ENCODE peak calls at places on chromosome 15, in ten cellular contexts. J is right cardiac atrium; C is GM23248; M is aorta; H is mesenchymal stem cell; X is heart right ventricle; V is effector memory CD4-positive, alpha-beta T cell; Y is SJSA1; E is tibial nerve; P is adrenal gland. I is an unnamed sample. For H3K4me1, the result is how much of the 10 kb centered on the place peaks cover.

GRCh38 chr15:31472636-31473383 is 146.2 kb downstream of the KLF13 start:
- DNase-seq in J (peak), C (peak), M (no peak), H (peak), X (peak), V (no peak), Y (peak), E (no peak), P (peak), I (peak)

GRCh38 chr15:77528968-77529319 is 103.8 kb downstream of the LINGO1 start:
- DNase-seq in J (peak), C (no peak), M (peak), H (no peak), X (no peak), V (no peak), Y (no peak), E (no peak), P (no peak), I (no peak)

GRCh38 chr15:78129098-78130011 is 1.9 kb downstream of the CIB2 start:
- DNase-seq in J (peak), C (peak), M (no peak), H (no peak), X (no peak), V (no peak), Y (no peak), E (no peak), P (peak), I (peak)

GRCh38 chr15:53522878-53523455 is 236.5 kb downstream of the WDR72 start:
- DNase-seq in J (peak), C (no peak), M (no peak), H (no peak), X (peak), V (no peak), Y (no peak), E (no peak), P (no peak), I (no peak)

GRCh38 chr15:89556413-89557262 is 18.6 kb upstream of the TICRR start:
- DNase-seq in J (no peak), C (peak), M (no peak), H (peak), X (peak), V (peak), Y (peak), E (peak), P (peak), I (no peak)

GRCh38 chr15:78203346-78204225 is 30.8 kb downstream of the ACSBG1 start:
- DNase-seq in J (peak), C (no peak), M (no peak), H (no peak), X (peak), V (no peak), Y (no peak), E (no peak), P (peak), I (peak)

GRCh38 chr15:86082619-86083377 is 3.1 kb downstream of the AGBL1 start:
- DNase-seq in J (no peak), C (no peak), M (no peak), H (no peak), X (no peak), V (no peak), Y (no peak), E (no peak), P (no peak), I (peak)

GRCh38 chr15:101027920-101028319 is 108.8 kb downstream of the LRRK1 start:
- DNase-seq in J (no peak), C (no peak), M (peak), H (no peak), X (peak), V (no peak), Y (peak), E (no peak), P (no peak), I (no peak)

GRCh38 chr15:66883322-66883911 is 181.4 kb downstream of the SMAD6 start:
- DNase-seq in J (peak), C (peak), M (peak), H (peak), X (peak), V (no peak), Y (peak), E (peak), P (peak), I (no peak)

GRCh38 chr15:100663066-100663465 is 60.7 kb downstream of the ASB7 start:
- DNase-seq in J (no peak), C (peak), M (no peak), H (no peak), X (no peak), V (no peak), Y (peak), E (no peak), P (no peak), I (no peak)

GRCh38 chr15:94312946-94313345 is 81.6 kb downstream of the MCTP2 start:
- DNase-seq in J (no peak), C (no peak), M (no peak), H (peak), X (no peak), V (no peak), Y (no peak), E (no peak), P (no peak), I (no peak)

GRCh38 chr15:79115971-79116370 is 25.4 kb upstream of the RASGRF1 start:
- DNase-seq in J (peak), C (peak), M (no peak), H (no peak), X (no peak), V (no peak), Y (peak), E (no peak), P (no peak), I (no peak)

GRCh38 chr15:70146771-70147170 is 49.1 kb upstream of the TLE3 start:
- DNase-seq in J (no peak), C (no peak), M (no peak), H (no peak), X (no peak), V (no peak), Y (no peak), E (no peak), P (no peak), I (no peak)

GRCh38 chr15:35818846-35819245 is 272.9 kb upstream of the DPH6 start:
- DNase-seq in J (no peak), C (no peak), M (no peak), H (no peak), X (no peak), V (no peak), Y (no peak), E (no peak), P (no peak), I (no peak)

GRCh38 chr15:95365615-95366107 is 964.8 kb upstream of the NR2F2 start:
- DNase-seq in J (peak), C (no peak), M (no peak), H (peak), X (peak), V (no peak), Y (peak), E (no peak), P (peak), I (no peak)

GRCh38 chr15:87716422-87716821 is 540.1 kb downstream of the NTRK3 start:
- DNase-seq in J (no peak), C (no peak), M (no peak), H (no peak), X (no peak), V (no peak), Y (no peak), E (no peak), P (no peak), I (no peak)

GRCh38 chr15:58524247-58524646 is 92.5 kb downstream of the LIPC start:
- DNase-seq in J (no peak), C (no peak), M (no peak), H (no peak), X (no peak), V (no peak), Y (no peak), E (no peak), P (no peak), I (no peak)

GRCh38 chr15:85786778-85787114 is 8.0 kb downstream of the KLHL25 start:
- DNase-seq in J (no peak), C (no peak), M (no peak), H (no peak), X (no peak), V (no peak), Y (no peak), E (no peak), P (no peak), I (no peak)

GRCh38 chr15:68791431-68792283 is 29.0 kb downstream of the ANP32A start:
- DNase-seq in J (no peak), C (no peak), M (no peak), H (no peak), X (no peak), V (peak), Y (no peak), E (no peak), P (no peak), I (peak)

GRCh38 chr15:83158393-83158792 is 49.2 kb downstream of the HDGFL3 start:
- DNase-seq in J (no peak), C (peak), M (no peak), H (no peak), X (no peak), V (no peak), Y (no peak), E (no peak), P (no peak), I (no peak)

GRCh38 chr15:81297580-81298575 is 26.1 kb downstream of the STARD5 start:
- DNase-seq in J (no peak), C (no peak), M (peak), H (no peak), X (no peak), V (no peak), Y (no peak), E (no peak), P (no peak), I (no peak)

GRCh38 chr15:101126618-101127502 is 125.0 kb downstream of the CHSY1 start:
- DNase-seq in J (peak), C (peak), M (peak), H (peak), X (no peak), V (no peak), Y (no peak), E (no peak), P (no peak), I (no peak)

GRCh38 chr15:99212401-99212800 is 37.0 kb downstream of the TTC23 start:
- DNase-seq in J (no peak), C (peak), M (no peak), H (peak), X (peak), V (no peak), Y (peak), E (no peak), P (peak), I (no peak)

GRCh38 chr15:25501828-25502446 is 63.1 kb upstream of the UBE3A start:
- DNase-seq in J (no peak), C (peak), M (no peak), H (peak), X (peak), V (no peak), Y (no peak), E (no peak), P (peak), I (no peak)

GRCh38 chr15:83983634-83984458 is 251.7 kb upstream of the GOLGA6L4 start:
- DNase-seq in J (no peak), C (no peak), M (no peak), H (no peak), X (no peak), V (no peak), Y (no peak), E (no peak), P (no peak), I (no peak)

GRCh38 chr15:91469627-91470567 is 369.8 kb downstream of the SV2B start:
- DNase-seq in J (peak), C (no peak), M (no peak), H (no peak), X (no peak), V (peak), Y (no peak), E (no peak), P (no peak), I (peak)

GRCh38 chr15:71155534-71155933 is 40.3 kb downstream of the THSD4 start:
- DNase-seq in J (no peak), C (no peak), M (no peak), H (no peak), X (no peak), V (no peak), Y (no peak), E (no peak), P (no peak), I (no peak)

GRCh38 chr15:71154607-71155200 is 39.4 kb downstream of the THSD4 start:
- DNase-seq in J (no peak), C (peak), M (no peak), H (no peak), X (no peak), V (no peak), Y (no peak), E (no peak), P (no peak), I (no peak)

GRCh38 chr15:71152542-71152941 is 37.3 kb downstream of the THSD4 start:
- DNase-seq in J (no peak), C (no peak), M (no peak), H (no peak), X (no peak), V (no peak), Y (no peak), E (no peak), P (peak), I (no peak)

GRCh38 chr15:71151061-71151460 is 35.8 kb downstream of the THSD4 start:
- DNase-seq in J (no peak), C (peak), M (no peak), H (no peak), X (no peak), V (no peak), Y (no peak), E (no peak), P (no peak), I (no peak)

DNA sequence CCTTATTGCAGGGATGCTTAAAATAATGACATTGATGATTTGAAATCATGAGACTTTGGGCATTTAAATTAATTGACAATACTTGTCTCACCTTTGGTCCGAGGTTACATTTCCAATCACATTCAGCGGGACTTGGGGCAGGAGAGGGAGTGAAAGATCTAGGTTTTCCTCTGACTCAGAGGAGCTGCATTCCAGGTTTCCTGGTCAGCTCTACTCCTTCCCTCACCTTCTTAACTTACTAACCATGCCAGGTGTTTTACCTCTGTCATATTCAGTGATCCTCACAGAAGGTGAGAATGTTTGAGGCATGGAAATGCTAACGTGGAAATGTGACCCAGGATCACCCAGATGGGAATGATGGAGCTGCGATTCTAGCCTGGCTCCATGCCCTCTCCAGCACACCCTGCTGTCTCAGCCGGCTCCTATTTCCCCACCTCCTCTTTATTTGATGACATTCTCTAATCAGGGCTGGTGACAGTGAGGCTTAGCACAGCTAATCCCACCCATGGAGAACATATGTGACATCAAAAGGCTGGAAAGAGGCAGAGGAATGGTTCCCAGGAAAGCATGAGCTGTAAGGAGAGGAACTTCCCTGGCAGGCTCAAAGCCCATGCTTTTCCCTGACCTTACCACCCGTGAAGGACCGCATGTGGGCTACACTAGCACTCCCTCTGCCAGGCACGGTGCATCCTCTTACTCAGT is 38.7 kb downstream of the THSD4 start:
- DNase-seq in J (peak), C (peak), M (no peak), H (no peak), X (no peak), V (no peak), Y (no peak), E (no peak), P (no peak), I (no peak)
- H3K27ac ChIP-seq in J (peak), C (no peak), M (no peak), H (no peak), X (peak), V (no peak), Y (no peak), E (no peak), P (no peak), I (no peak)

DNA sequence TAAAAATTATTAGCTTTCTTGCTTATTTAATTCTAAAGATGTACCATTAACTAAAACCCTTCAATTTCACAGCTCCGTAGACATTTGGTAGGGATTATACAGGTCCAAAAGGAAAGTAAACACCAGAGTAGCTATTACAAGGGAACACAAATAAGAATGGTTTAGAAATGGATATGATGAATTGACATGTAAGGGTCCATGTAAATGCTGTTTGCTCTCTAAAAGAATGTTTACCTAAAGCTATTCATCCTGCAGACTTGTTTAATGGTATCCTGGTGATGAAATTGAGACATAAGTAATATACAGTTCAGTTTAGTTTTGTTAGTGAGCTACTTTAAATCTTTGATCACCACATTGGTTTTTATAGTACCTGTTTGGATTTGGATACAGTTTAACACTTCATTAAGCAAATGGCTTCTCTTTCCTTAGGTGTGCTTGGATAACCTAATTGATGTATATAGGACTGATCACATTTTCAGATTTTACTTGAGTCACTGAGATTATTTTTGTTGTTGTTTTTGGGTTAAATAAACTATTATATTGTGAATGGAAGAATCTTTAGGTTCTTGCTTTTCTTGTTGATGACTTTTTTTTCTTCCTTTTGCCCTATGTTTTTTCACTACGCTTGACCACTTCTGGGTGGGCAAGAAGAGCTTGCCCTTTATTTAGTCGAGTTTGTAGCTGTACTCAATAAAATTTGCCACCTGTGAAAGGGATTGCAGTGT is 115.4 kb downstream of the TCF12 start:
- DNase-seq in J (no peak), C (no peak), M (no peak), H (no peak), X (no peak), V (no peak), Y (no peak), E (no peak), P (no peak), I (no peak)
- H3K4me1 ChIP-seq in J (under half), C (under half), M (under half), H (under half), X (under half), V (under half), Y (under half), E (under half), P (under half), I (under half)

DNA sequence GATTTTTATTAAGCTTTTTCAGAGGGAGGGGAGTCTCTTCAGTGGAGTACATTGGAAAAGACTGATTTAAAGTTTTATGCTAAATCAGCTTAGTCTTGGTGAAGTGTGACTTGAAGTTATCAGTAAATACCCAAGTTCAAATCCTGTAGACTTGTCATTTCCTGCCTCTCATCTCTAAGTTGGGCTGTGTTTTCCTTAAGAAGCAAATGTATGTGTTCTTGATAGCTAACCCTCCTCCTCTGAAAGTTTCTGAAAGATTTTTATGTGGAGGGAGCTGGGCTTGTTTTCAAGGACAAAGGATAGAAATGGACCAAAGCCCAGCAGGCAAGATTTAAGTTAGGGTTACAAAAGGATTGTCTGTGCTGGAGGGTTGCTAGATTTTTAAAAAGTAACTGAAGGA is 4.2 kb downstream of the MAPKBP1 start:
- DNase-seq in J (no peak), C (no peak), M (no peak), H (no peak), X (no peak), V (no peak), Y (no peak), E (no peak), P (no peak), I (no peak)
- H3K27ac ChIP-seq in J (no peak), C (no peak), M (no peak), H (no peak), X (no peak), V (no peak), Y (no peak), E (no peak), P (no peak), I (no peak)

DNA sequence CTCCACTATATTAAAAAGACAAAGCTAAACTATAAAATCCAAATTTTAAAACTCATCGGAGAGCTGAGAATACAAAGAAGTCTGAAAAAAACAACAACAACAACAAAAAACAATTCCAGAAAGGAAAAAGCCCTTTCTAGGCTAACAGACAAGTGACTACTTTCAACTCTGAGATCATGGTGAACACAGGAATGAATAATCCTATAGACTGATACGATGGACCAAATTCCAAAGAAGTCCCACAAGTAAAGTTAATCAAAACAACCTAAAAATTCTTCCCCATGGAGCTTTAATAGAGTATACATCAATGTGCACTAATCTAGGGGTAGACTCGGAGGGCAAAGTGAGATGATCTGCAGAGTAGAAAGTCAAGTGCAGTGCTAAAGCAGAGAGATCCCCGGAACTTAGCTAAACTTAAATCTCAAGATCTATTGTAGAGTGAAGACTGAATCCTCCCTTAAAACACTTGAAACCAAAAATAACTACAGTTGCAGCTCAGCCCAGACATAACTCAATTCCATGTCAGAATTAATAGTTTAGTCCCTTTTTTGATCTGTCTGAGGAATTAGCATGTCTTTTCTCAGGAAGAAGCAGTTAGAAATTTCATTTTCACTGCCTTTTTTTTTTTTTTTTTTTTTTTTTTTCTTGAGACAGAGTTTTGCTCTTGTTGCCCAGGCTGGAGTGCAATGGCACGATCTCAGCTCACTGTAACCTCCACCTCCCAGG is 43.5 kb downstream of the MYO9A start:
- DNase-seq in J (no peak), C (no peak), M (no peak), H (no peak), X (no peak), V (no peak), Y (no peak), E (no peak), P (no peak), I (no peak)
- H3K4me1 ChIP-seq in J (under half), C (under half), M (under half), H (under half), X (under half), V (under half), Y (under half), E (under half), P (under half), I (under half)

GRCh38 chr15:64521726-64522164 is 61.4 kb downstream of the ZNF609 start:
- DNase-seq in J (peak), C (peak), M (no peak), H (peak), X (peak), V (no peak), Y (no peak), E (no peak), P (peak), I (no peak)
- H3K27ac ChIP-seq in J (peak), C (peak), M (no peak), H (no peak), X (peak), V (no peak), Y (no peak), E (peak), P (peak), I (no peak)

I was measured in naive thymus-derived CD4-positive, alpha-beta T cell.